ENCODE peak calls at places on chromosomes 6 and 20, in nine cellular contexts. W is body of pancreas, Q is HepG2, Z is cardiac muscle cell, X is ascending aorta, D is mesendoderm, F is OCI-LY7, Y is PC-3, R is A549. B is an unnamed sample.

GRCh38 chr6:5305968-5306626 is 44.8 kb downstream of the FARS2 start:
- DNase-seq in W (no peak), D (no peak), Y (peak; percentile 19), Z (no peak), Q (peak; percentile 10), R (no peak), F (no peak), X (no peak), B (no peak)

GRCh38 chr20:51460569-51461265 is 81.8 kb downstream of the NFATC2 start:
- DNase-seq in D (no peak), W (no peak), X (no peak), R (no peak), F (peak; percentile 98), Z (no peak), Y (no peak), Q (no peak), B (no peak)

GRCh38 chr20:63693975-63694595 is 2.4 kb upstream of the TNFRSF6B start:
- DNase-seq in Q (no peak), X (no peak), W (no peak), D (no peak), Y (no peak), R (no peak), Z (no peak), F (no peak), B (no peak)

GRCh38 chr20:21156266-21156665 is 30.4 kb downstream of the KIZ start:
- DNase-seq in X (no peak), F (no peak), W (no peak), R (no peak), Z (peak; percentile 82), Q (no peak), Y (no peak), D (peak; percentile 58), B (no peak)

GRCh38 chr6:30493643-30494250 is 4.4 kb downstream of the HLA-E start:
- DNase-seq in Q (no peak), D (peak; percentile 32), Z (no peak), W (no peak), R (no peak), X (no peak), Y (no peak), F (no peak), B (no peak)

GRCh38 chr6:35152067-35152707 is 11.0 kb upstream of the TCP11 start:
- DNase-seq in D (no peak), X (no peak), Z (no peak), R (no peak), F (no peak), W (no peak), Q (no peak), Y (peak; percentile 68), B (no peak)

GRCh38 chr6:168890306-168890995 is 363.2 kb downstream of the THBS2 start:
- DNase-seq in X (no peak), W (no peak), Q (no peak), D (no peak), R (no peak), F (no peak), Z (no peak), Y (no peak), B (no peak)

GRCh38 chr20:5596401-5597193 is 153.6 kb upstream of the SHLD1 start:
- DNase-seq in F (no peak), D (no peak), Z (no peak), Q (no peak), R (no peak), W (no peak), Y (no peak), X (no peak), B (no peak)

GRCh38 chr20:44089987-44090674 is 96.9 kb downstream of the JPH2 start:
- DNase-seq in W (peak; percentile 65), D (peak; percentile 63), F (peak; percentile 51), Q (peak; percentile 25), Y (peak; percentile 44), Z (peak; percentile 82), X (peak; percentile 41), R (peak; percentile 36), B (peak; percentile 55)

GRCh38 chr6:26493258-26493657 is 6.8 kb upstream of the BTN1A1 start:
- DNase-seq in R (no peak), X (no peak), F (peak; percentile 71), D (peak; percentile 63), Z (peak; percentile 41), W (no peak), Q (peak; percentile 52), Y (peak; percentile 27), B (no peak)

GRCh38 chr20:50320005-50320909 is 129.6 kb downstream of the CEBPB start:
- DNase-seq in X (no peak), F (no peak), W (no peak), Q (no peak), Z (no peak), Y (no peak), D (peak; percentile 27), R (peak; percentile 53), B (no peak)

GRCh38 chr6:149248688-149249369 is 68.7 kb upstream of the TAB2 start:
- DNase-seq in Y (peak; percentile 27), Z (no peak), R (no peak), F (no peak), D (no peak), X (no peak), W (no peak), Q (no peak), B (no peak)

GRCh38 chr6:112511441-112511840 is 164.3 kb downstream of the RFPL4B start:
- DNase-seq in R (no peak), D (no peak), Q (no peak), F (no peak), Y (peak; percentile 69), Z (no peak), W (no peak), X (no peak), B (no peak)

GRCh38 chr6:159084493-159085091 is 39.8 kb upstream of the TAGAP start:
- DNase-seq in Y (no peak), W (no peak), Q (no peak), F (no peak), X (no peak), R (no peak), D (peak; percentile 27), Z (peak; percentile 84), B (no peak)

GRCh38 chr20:19834287-19834686 is 76.2 kb downstream of the RIN2 start:
- DNase-seq in Q (no peak), X (no peak), Z (no peak), F (no peak), R (no peak), W (no peak), Y (no peak), D (no peak), B (no peak)

GRCh38 chr6:27161603-27161945 is 85.9 kb upstream of the PRSS16 start:
- DNase-seq in W (no peak), X (no peak), Y (no peak), D (no peak), Z (no peak), Q (no peak), F (no peak), R (no peak), B (no peak)

GRCh38 chr20:5714261-5715041 is 35.8 kb upstream of the SHLD1 start:
- DNase-seq in F (peak; percentile 81), Y (peak; percentile 76), Q (peak; percentile 100), X (no peak), R (no peak), Z (peak; percentile 74), W (no peak), D (peak; percentile 84), B (no peak)

GRCh38 chr20:4227085-4227821 is 211.9 kb upstream of the RNF24 start:
- DNase-seq in F (peak; percentile 8), Y (peak; percentile 69), D (peak; percentile 73), Z (peak; percentile 84), Q (peak; percentile 68), R (peak; percentile 54), X (no peak), W (no peak), B (no peak)

GRCh38 chr20:46006031-46006430 is 2.7 kb upstream of the MMP9 start:
- DNase-seq in Q (no peak), W (no peak), Z (no peak), X (no peak), F (no peak), R (no peak), Y (no peak), D (no peak), B (no peak)

DNA sequence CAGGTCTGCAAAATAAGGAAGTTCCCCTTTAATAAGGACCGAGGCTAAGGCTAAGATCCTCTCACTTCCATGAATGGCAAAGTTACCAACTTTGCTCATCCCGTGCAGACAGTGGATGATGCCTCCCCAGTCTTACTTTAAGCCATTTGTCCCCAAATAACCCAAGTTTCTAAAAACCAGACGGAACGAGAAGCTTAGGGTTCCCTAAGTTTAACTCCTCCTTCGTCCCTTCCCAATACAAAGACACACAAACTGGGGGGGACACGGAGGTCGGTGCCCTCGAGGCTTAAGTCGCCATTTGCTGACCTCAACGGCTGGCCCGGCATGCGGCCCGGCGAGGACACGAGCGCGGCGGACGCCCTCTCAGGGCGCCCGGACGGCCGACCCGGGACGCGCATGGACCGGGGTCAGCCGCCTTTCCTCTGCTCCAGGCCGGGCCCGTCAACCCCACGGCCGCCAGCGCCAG is 527 bp downstream of the FBXO30 start:
- DNase-seq in X (peak; percentile 64), F (peak; percentile 47), W (peak; percentile 39), R (peak; percentile 4), D (peak; percentile 80), Q (peak; percentile 54), Z (no peak), Y (peak; percentile 17), B (no peak)
- H3K4me1 ChIP-seq in X (no peaks in the 10 kb centered on the region), F (peaks cover 46% of the 10 kb centered on the region), W (peaks cover 40% of the 10 kb centered on the region), R (peaks cover 34% of the 10 kb centered on the region), D (no peaks in the 10 kb centered on the region), Q (peaks cover 37% of the 10 kb centered on the region), Z (peaks cover 29% of the 10 kb centered on the region), Y (peaks cover 33% of the 10 kb centered on the region), B (peaks cover 11% of the 10 kb centered on the region)

DNA sequence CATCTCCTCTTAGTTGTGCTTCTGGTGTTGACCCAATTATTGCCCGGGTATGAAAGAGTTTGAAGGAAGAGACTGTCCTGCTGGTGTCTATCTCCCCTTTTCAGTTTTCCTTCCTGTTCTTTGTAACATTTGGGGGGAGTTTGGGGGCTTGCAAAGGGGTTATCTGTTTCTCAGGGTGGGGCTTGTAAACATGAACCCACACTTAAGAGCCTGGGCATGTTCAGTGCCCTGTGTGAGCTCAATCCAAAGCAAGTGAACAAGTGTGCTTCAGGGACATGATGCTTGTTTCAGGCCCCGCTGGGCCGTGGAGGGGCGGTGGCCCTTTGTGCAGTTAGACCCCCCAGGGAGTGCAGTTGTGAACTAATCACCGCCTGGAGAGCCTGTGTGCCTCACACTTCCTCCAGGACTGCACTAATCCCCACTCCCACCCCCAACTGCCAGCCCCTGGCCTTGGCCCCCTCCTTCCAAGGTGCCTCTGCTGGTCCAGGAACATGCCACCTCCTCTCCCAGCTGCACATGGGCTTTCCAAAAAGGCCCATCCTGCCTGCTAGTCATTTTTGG is 58.1 kb downstream of the RREB1 start:
- DNase-seq in Q (no peak), F (no peak), X (no peak), D (no peak), Y (no peak), R (no peak), Z (no peak), W (no peak), B (no peak)
- H3K4me1 ChIP-seq in Q (peaks cover 100% of the 10 kb centered on the region), F (peaks cover 5% of the 10 kb centered on the region), X (peaks cover 13% of the 10 kb centered on the region), D (peaks cover 38% of the 10 kb centered on the region), Y (peaks cover 26% of the 10 kb centered on the region), R (peaks cover 56% of the 10 kb centered on the region), Z (peaks cover 53% of the 10 kb centered on the region), W (peaks cover 84% of the 10 kb centered on the region), B (peaks cover 48% of the 10 kb centered on the region)

GRCh38 chr6:33431880-33432541 is 12.1 kb downstream of the SYNGAP1 start:
- DNase-seq in R (no peak), D (peak; percentile 39), F (peak; percentile 81), X (no peak), Z (no peak), Q (no peak), Y (no peak), W (no peak), B (no peak)
- H3K4me1 ChIP-seq in R (peaks cover 33% of the 10 kb centered on the region), D (peaks cover 34% of the 10 kb centered on the region), F (peaks cover 59% of the 10 kb centered on the region), X (peaks cover 7% of the 10 kb centered on the region), Z (peaks cover 55% of the 10 kb centered on the region), Q (peaks cover 41% of the 10 kb centered on the region), Y (peaks cover 14% of the 10 kb centered on the region), W (peaks cover 13% of the 10 kb centered on the region), B (peaks cover 4% of the 10 kb centered on the region)

GRCh38 chr20:18271160-18271559 is 17.2 kb upstream of the ZNF133 start:
- DNase-seq in W (no peak), Z (no peak), Y (no peak), Q (no peak), X (no peak), D (no peak), F (no peak), R (no peak), B (no peak)
- H3K4me1 ChIP-seq in W (no peaks in the 10 kb centered on the region), Z (no peaks in the 10 kb centered on the region), Y (no peaks in the 10 kb centered on the region), Q (peaks cover 18% of the 10 kb centered on the region), X (no peaks in the 10 kb centered on the region), D (no peaks in the 10 kb centered on the region), F (no peaks in the 10 kb centered on the region), R (no peaks in the 10 kb centered on the region), B (no peaks in the 10 kb centered on the region)